ENCODE peak calls at places on chromosome 13, in six cellular contexts. One of them, this sample, is unnamed.

GRCh38 chr13:79775830-79776229 is 294.9 kb downstream of the NDFIP2 start:
- DNase-seq in neuronal stem cell: peak
- DNase-seq in trophoblast cell: peak
- DNase-seq in IMR-90: peak
- DNase-seq in mesenchymal stem cell: peak
- DNase-seq in H1: no peak
- DNase-seq in this sample: no peak

GRCh38 chr13:113032291-113032690 is 63.3 kb downstream of the MCF2L start:
- DNase-seq in IMR-90: no peak
- DNase-seq in H1: no peak
- DNase-seq in trophoblast cell: no peak
- DNase-seq in neuronal stem cell: no peak
- DNase-seq in mesenchymal stem cell: no peak
- DNase-seq in this sample: no peak

GRCh38 chr13:52738719-52739467 is 727 bp downstream of the CNMD start:
- DNase-seq in H1: peak
- DNase-seq in neuronal stem cell: peak
- DNase-seq in IMR-90: no peak
- DNase-seq in trophoblast cell: no peak
- DNase-seq in mesenchymal stem cell: peak
- DNase-seq in this sample: peak

GRCh38 chr13:103187621-103188020 is 121.4 kb upstream of the SLC10A2 start:
- DNase-seq in neuronal stem cell: no peak
- DNase-seq in IMR-90: no peak
- DNase-seq in mesenchymal stem cell: peak
- DNase-seq in H1: no peak
- DNase-seq in trophoblast cell: no peak
- DNase-seq in this sample: no peak

GRCh38 chr13:46530084-46530935 is 22.7 kb upstream of the LRCH1 start:
- DNase-seq in neuronal stem cell: no peak
- DNase-seq in H1: no peak
- DNase-seq in mesenchymal stem cell: peak
- DNase-seq in IMR-90: peak
- DNase-seq in trophoblast cell: no peak
- DNase-seq in this sample: no peak

GRCh38 chr13:47397739-47398138 is 500.9 kb upstream of the HTR2A start:
- DNase-seq in trophoblast cell: peak
- DNase-seq in H1: no peak
- DNase-seq in IMR-90: peak
- DNase-seq in neuronal stem cell: no peak
- DNase-seq in mesenchymal stem cell: peak
- DNase-seq in this sample: no peak

GRCh38 chr13:26500618-26501320 is 56.7 kb upstream of the WASF3 start:
- DNase-seq in neuronal stem cell: no peak
- DNase-seq in trophoblast cell: no peak
- DNase-seq in IMR-90: no peak
- DNase-seq in mesenchymal stem cell: no peak
- DNase-seq in H1: no peak
- DNase-seq in this sample: no peak

GRCh38 chr13:98829541-98829940 is 77.1 kb upstream of the SLC15A1 start:
- DNase-seq in mesenchymal stem cell: no peak
- DNase-seq in neuronal stem cell: no peak
- DNase-seq in H1: no peak
- DNase-seq in IMR-90: no peak
- DNase-seq in trophoblast cell: no peak
- DNase-seq in this sample: no peak

GRCh38 chr13:105165449-105166125 is 1369.9 kb downstream of the EFNB2 start:
- DNase-seq in IMR-90: no peak
- DNase-seq in H1: no peak
- DNase-seq in trophoblast cell: no peak
- DNase-seq in neuronal stem cell: no peak
- DNase-seq in mesenchymal stem cell: no peak
- DNase-seq in this sample: no peak

GRCh38 chr13:38657191-38657590 is 29.7 kb upstream of the FREM2 start:
- DNase-seq in IMR-90: peak
- DNase-seq in H1: no peak
- DNase-seq in mesenchymal stem cell: peak
- DNase-seq in neuronal stem cell: no peak
- DNase-seq in trophoblast cell: no peak
- DNase-seq in this sample: no peak

GRCh38 chr13:85995788-85996418 is 196.7 kb upstream of the SLITRK6 start:
- DNase-seq in trophoblast cell: no peak
- DNase-seq in mesenchymal stem cell: no peak
- DNase-seq in neuronal stem cell: no peak
- DNase-seq in IMR-90: no peak
- DNase-seq in H1: no peak
- DNase-seq in this sample: no peak

GRCh38 chr13:35599385-35599784 is 122.9 kb upstream of the MAB21L1 start:
- DNase-seq in trophoblast cell: no peak
- DNase-seq in mesenchymal stem cell: peak
- DNase-seq in neuronal stem cell: no peak
- DNase-seq in IMR-90: no peak
- DNase-seq in H1: no peak
- DNase-seq in this sample: no peak

GRCh38 chr13:109945206-109945960 is 159.0 kb upstream of the IRS2 start:
- DNase-seq in H1: no peak
- DNase-seq in trophoblast cell: peak
- DNase-seq in IMR-90: peak
- DNase-seq in mesenchymal stem cell: peak
- DNase-seq in neuronal stem cell: no peak
- DNase-seq in this sample: no peak

GRCh38 chr13:53174550-53174949 is 145.9 kb downstream of the OLFM4 start:
- DNase-seq in neuronal stem cell: no peak
- DNase-seq in IMR-90: no peak
- DNase-seq in H1: no peak
- DNase-seq in trophoblast cell: no peak
- DNase-seq in mesenchymal stem cell: no peak
- DNase-seq in this sample: no peak

GRCh38 chr13:25415196-25415595 is 43.4 kb downstream of the ATP8A2 start:
- DNase-seq in neuronal stem cell: no peak
- DNase-seq in mesenchymal stem cell: no peak
- DNase-seq in H1: no peak
- DNase-seq in trophoblast cell: no peak
- DNase-seq in IMR-90: no peak
- DNase-seq in this sample: no peak

GRCh38 chr13:25691654-25692053 is 319.9 kb downstream of the ATP8A2 start:
- DNase-seq in mesenchymal stem cell: no peak
- DNase-seq in trophoblast cell: no peak
- DNase-seq in neuronal stem cell: no peak
- DNase-seq in IMR-90: no peak
- DNase-seq in H1: no peak
- DNase-seq in this sample: no peak

GRCh38 chr13:31000889-31001288 is 68.4 kb downstream of the TEX26 start:
- DNase-seq in H1: no peak
- DNase-seq in IMR-90: no peak
- DNase-seq in neuronal stem cell: no peak
- DNase-seq in trophoblast cell: peak
- DNase-seq in mesenchymal stem cell: no peak
- DNase-seq in this sample: no peak

GRCh38 chr13:28505543-28506135 is 10.7 kb upstream of the FLT1 start:
- DNase-seq in IMR-90: no peak
- DNase-seq in mesenchymal stem cell: no peak
- DNase-seq in H1: peak
- DNase-seq in neuronal stem cell: no peak
- DNase-seq in trophoblast cell: peak
- DNase-seq in this sample: no peak

DNA sequence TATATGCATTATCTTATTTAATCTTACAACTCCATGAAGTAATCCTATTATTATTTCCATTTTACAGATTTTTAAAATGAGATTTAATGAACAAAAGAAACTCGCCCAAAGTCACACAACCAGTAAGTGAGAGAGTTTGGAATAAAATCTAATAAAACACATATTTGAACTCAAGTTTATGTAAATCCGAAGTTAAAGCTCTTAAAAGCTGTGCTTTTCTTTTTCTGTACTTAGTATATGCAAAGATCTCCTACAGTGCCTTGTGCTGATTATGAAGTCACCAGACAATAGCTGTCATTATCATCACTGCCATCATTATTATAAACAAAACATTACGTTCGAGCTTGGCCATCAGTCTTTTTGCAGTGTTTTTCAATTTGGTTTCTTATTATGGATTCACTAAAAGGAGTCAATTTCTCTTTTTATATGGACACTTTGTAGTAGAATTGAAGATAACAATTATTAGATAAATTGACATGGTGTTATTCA is 29.7 kb upstream of the ENOX1 start:
- DNase-seq in neuronal stem cell: no peak
- DNase-seq in trophoblast cell: no peak
- DNase-seq in IMR-90: no peak
- DNase-seq in mesenchymal stem cell: peak
- DNase-seq in H1: no peak
- DNase-seq in this sample: no peak
- H4K91ac ChIP-seq in neuronal stem cell: no peak
- H4K91ac ChIP-seq in trophoblast cell: no peak
- H4K91ac ChIP-seq in IMR-90: no peak
- H4K91ac ChIP-seq in mesenchymal stem cell: no peak
- H4K91ac ChIP-seq in H1: no peak
- H4K91ac ChIP-seq in this sample: no peak

GRCh38 chr13:59754411-59754810 is 409.3 kb downstream of the DIAPH3 start:
- DNase-seq in trophoblast cell: no peak
- DNase-seq in mesenchymal stem cell: no peak
- DNase-seq in IMR-90: no peak
- DNase-seq in H1: no peak
- DNase-seq in neuronal stem cell: no peak
- DNase-seq in this sample: no peak
- H4K91ac ChIP-seq in trophoblast cell: no peak
- H4K91ac ChIP-seq in mesenchymal stem cell: no peak
- H4K91ac ChIP-seq in IMR-90: no peak
- H4K91ac ChIP-seq in H1: no peak
- H4K91ac ChIP-seq in neuronal stem cell: no peak
- H4K91ac ChIP-seq in this sample: no peak

GRCh38 chr13:41916173-41916954 is 44.5 kb downstream of the VWA8 start:
- DNase-seq in trophoblast cell: no peak
- DNase-seq in H1: no peak
- DNase-seq in neuronal stem cell: no peak
- DNase-seq in IMR-90: peak
- DNase-seq in mesenchymal stem cell: peak
- DNase-seq in this sample: no peak

GRCh38 chr13:41917641-41918040 is 43.3 kb downstream of the VWA8 start:
- DNase-seq in mesenchymal stem cell: peak
- DNase-seq in neuronal stem cell: no peak
- DNase-seq in trophoblast cell: no peak
- DNase-seq in IMR-90: peak
- DNase-seq in H1: no peak
- DNase-seq in this sample: no peak

GRCh38 chr13:41915096-41915495 is 45.8 kb downstream of the VWA8 start:
- DNase-seq in trophoblast cell: no peak
- DNase-seq in H1: no peak
- DNase-seq in mesenchymal stem cell: peak
- DNase-seq in IMR-90: peak
- DNase-seq in neuronal stem cell: no peak
- DNase-seq in this sample: no peak

GRCh38 chr13:41919031-41919740 is 41.7 kb downstream of the VWA8 start:
- DNase-seq in neuronal stem cell: no peak
- DNase-seq in H1: no peak
- DNase-seq in IMR-90: no peak
- DNase-seq in mesenchymal stem cell: no peak
- DNase-seq in trophoblast cell: no peak
- DNase-seq in this sample: no peak

GRCh38 chr13:41914552-41914951 is 46.4 kb downstream of the VWA8 start:
- DNase-seq in trophoblast cell: no peak
- DNase-seq in mesenchymal stem cell: no peak
- DNase-seq in IMR-90: no peak
- DNase-seq in neuronal stem cell: no peak
- DNase-seq in H1: no peak
- DNase-seq in this sample: no peak
- H4K91ac ChIP-seq in trophoblast cell: no peak
- H4K91ac ChIP-seq in mesenchymal stem cell: no peak
- H4K91ac ChIP-seq in IMR-90: no peak
- H4K91ac ChIP-seq in neuronal stem cell: no peak
- H4K91ac ChIP-seq in H1: no peak
- H4K91ac ChIP-seq in this sample: no peak

GRCh38 chr13:49782784-49783183 is 9.7 kb downstream of the KPNA3 start:
- DNase-seq in H1: no peak
- DNase-seq in mesenchymal stem cell: no peak
- DNase-seq in IMR-90: no peak
- DNase-seq in trophoblast cell: no peak
- DNase-seq in neuronal stem cell: no peak
- DNase-seq in this sample: no peak

GRCh38 chr13:49783865-49784264 is 8.6 kb downstream of the KPNA3 start:
- DNase-seq in H1: no peak
- DNase-seq in IMR-90: no peak
- DNase-seq in neuronal stem cell: no peak
- DNase-seq in mesenchymal stem cell: no peak
- DNase-seq in trophoblast cell: no peak
- DNase-seq in this sample: no peak

GRCh38 chr13:49781791-49782190 is 10.7 kb downstream of the KPNA3 start:
- DNase-seq in mesenchymal stem cell: no peak
- DNase-seq in trophoblast cell: no peak
- DNase-seq in H1: no peak
- DNase-seq in neuronal stem cell: no peak
- DNase-seq in IMR-90: no peak
- DNase-seq in this sample: no peak

GRCh38 chr13:49786609-49787008 is 5.9 kb downstream of the KPNA3 start:
- DNase-seq in neuronal stem cell: no peak
- DNase-seq in IMR-90: no peak
- DNase-seq in H1: no peak
- DNase-seq in trophoblast cell: no peak
- DNase-seq in mesenchymal stem cell: no peak
- DNase-seq in this sample: no peak

DNA sequence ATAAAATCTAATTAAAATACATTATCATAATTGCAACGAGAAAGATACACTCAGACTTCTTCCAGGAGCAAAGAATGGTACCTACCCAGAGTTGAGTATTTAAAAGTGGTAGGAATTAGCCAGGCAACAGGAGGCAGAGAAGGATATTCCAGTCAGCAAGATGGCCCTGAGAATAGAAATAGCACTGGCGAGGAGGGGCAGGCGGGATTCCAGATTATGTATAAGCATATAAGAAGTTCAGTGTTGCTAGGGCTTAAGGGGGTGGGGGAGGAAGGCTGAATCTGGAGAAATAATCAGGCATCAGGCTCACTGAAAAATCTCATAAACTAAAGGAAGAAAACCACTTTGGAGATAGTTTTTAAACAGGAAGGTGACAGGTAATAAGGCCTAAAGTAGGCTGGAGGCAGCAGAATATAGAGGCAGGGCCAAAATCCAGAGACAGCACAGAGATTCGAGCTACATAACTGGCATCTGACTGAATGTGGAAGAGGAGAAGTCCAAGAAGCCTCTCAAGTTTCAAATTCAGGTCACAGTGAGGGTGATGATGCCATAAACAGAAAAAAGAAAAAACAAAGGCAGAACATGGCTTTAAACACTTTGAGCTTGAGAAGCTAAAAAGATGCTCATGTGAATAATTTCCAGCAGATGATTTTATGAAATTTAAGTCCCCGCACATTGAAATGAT is 7.5 kb downstream of the KPNA3 start:
- DNase-seq in neuronal stem cell: no peak
- DNase-seq in trophoblast cell: no peak
- DNase-seq in H1: no peak
- DNase-seq in mesenchymal stem cell: no peak
- DNase-seq in IMR-90: peak
- DNase-seq in this sample: no peak
- H4K91ac ChIP-seq in neuronal stem cell: no peak
- H4K91ac ChIP-seq in trophoblast cell: no peak
- H4K91ac ChIP-seq in H1: no peak
- H4K91ac ChIP-seq in mesenchymal stem cell: no peak
- H4K91ac ChIP-seq in IMR-90: no peak
- H4K91ac ChIP-seq in this sample: no peak

GRCh38 chr13:107838592-107839161 is 376.7 kb downstream of the LIG4 start:
- DNase-seq in mesenchymal stem cell: no peak
- DNase-seq in trophoblast cell: no peak
- DNase-seq in IMR-90: no peak
- DNase-seq in H1: no peak
- DNase-seq in neuronal stem cell: no peak
- DNase-seq in this sample: no peak
- H4K91ac ChIP-seq in mesenchymal stem cell: no peak
- H4K91ac ChIP-seq in trophoblast cell: no peak
- H4K91ac ChIP-seq in IMR-90: no peak
- H4K91ac ChIP-seq in H1: no peak
- H4K91ac ChIP-seq in neuronal stem cell: no peak
- H4K91ac ChIP-seq in this sample: no peak

GRCh38 chr13:101749584-101749983 is 297.1 kb downstream of the ITGBL1 start:
- DNase-seq in IMR-90: no peak
- DNase-seq in H1: no peak
- DNase-seq in mesenchymal stem cell: no peak
- DNase-seq in neuronal stem cell: no peak
- DNase-seq in trophoblast cell: no peak
- DNase-seq in this sample: no peak
- H4K91ac ChIP-seq in IMR-90: no peak
- H4K91ac ChIP-seq in H1: no peak
- H4K91ac ChIP-seq in mesenchymal stem cell: no peak
- H4K91ac ChIP-seq in neuronal stem cell: no peak
- H4K91ac ChIP-seq in trophoblast cell: no peak
- H4K91ac ChIP-seq in this sample: no peak